ENCODE peak calls at places on chromosomes 7 and 10, in ten cellular contexts. B is adrenal gland; O is heart right ventricle; L is endodermal cell; T is H9; H is lung; C is CD8-positive, alpha-beta T cell; J is mammary epithelial cell; F is heart left ventricle; V is colonic mucosa. Y is an unnamed sample.
A peak's percentile ranks its signal among the peaks of the same experiment; 100 is the strongest.

GRCh38 chr7:8436965-8437364 is 3.6 kb downstream of the NXPH1 start:
- DNase-seq in B (peak; percentile 36), O (no peak), L (peak; percentile 95), T (peak; percentile 89), H (no peak), C (no peak), J (peak; percentile 29), F (no peak), V (peak; percentile 48), Y (no peak)

GRCh38 chr7:6251653-6252052 is 20.8 kb downstream of the CYTH3 start:
- DNase-seq in B (no peak), O (no peak), L (no peak), T (no peak), H (no peak), C (no peak), J (no peak), F (no peak), V (no peak), Y (no peak)

GRCh38 chr10:14574291-14574690 is 200.4 kb downstream of the FAM107B start:
- DNase-seq in B (no peak), O (no peak), L (no peak), T (peak; percentile 8), H (no peak), C (no peak), J (no peak), F (no peak), V (no peak), Y (no peak)

GRCh38 chr7:55965805-55966421 is 1.5 kb downstream of the NIPSNAP2 start:
- DNase-seq in B (peak; percentile 88), O (peak; percentile 63), L (no peak), T (no peak), H (no peak), C (no peak), J (peak; percentile 16), F (peak; percentile 63), V (no peak), Y (no peak)

GRCh38 chr7:158814637-158815036 is 14.7 kb downstream of the ESYT2 start:
- DNase-seq in B (no peak), O (no peak), L (no peak), T (no peak), H (no peak), C (peak; percentile 75), J (no peak), F (no peak), V (no peak), Y (no peak)

GRCh38 chr10:114043532-114044250 is at the start of gene ADRB1:
- DNase-seq in B (peak; percentile 56), O (peak; percentile 94), L (peak; percentile 93), T (peak; percentile 92), H (peak; percentile 92), C (peak; percentile 50), J (peak; percentile 50), F (peak; percentile 97), V (peak; percentile 79), Y (peak; percentile 19)

GRCh38 chr7:64320547-64321495 is 7.1 kb downstream of the ZNF736 start:
- DNase-seq in B (no peak), O (no peak), L (no peak), T (no peak), H (no peak), C (no peak), J (no peak), F (no peak), V (no peak), Y (no peak)

GRCh38 chr7:115662120-115662519 is 368.4 kb downstream of the TFEC start:
- DNase-seq in B (no peak), O (no peak), L (no peak), T (no peak), H (no peak), C (no peak), J (no peak), F (no peak), V (no peak), Y (no peak)

GRCh38 chr10:21702633-21703111 is 168.6 kb downstream of the MLLT10 start:
- DNase-seq in B (no peak), O (no peak), L (no peak), T (no peak), H (no peak), C (no peak), J (no peak), F (no peak), V (no peak), Y (no peak)

GRCh38 chr7:5395246-5395645 is 28.4 kb downstream of the TNRC18 start:
- DNase-seq in B (no peak), O (no peak), L (no peak), T (no peak), H (no peak), C (no peak), J (no peak), F (no peak), V (no peak), Y (no peak)

GRCh38 chr7:40133561-40134427 is 628 bp downstream of the MPLKIP start:
- DNase-seq in B (no peak), O (no peak), L (no peak), T (no peak), H (no peak), C (no peak), J (no peak), F (no peak), V (no peak), Y (no peak)

DNA sequence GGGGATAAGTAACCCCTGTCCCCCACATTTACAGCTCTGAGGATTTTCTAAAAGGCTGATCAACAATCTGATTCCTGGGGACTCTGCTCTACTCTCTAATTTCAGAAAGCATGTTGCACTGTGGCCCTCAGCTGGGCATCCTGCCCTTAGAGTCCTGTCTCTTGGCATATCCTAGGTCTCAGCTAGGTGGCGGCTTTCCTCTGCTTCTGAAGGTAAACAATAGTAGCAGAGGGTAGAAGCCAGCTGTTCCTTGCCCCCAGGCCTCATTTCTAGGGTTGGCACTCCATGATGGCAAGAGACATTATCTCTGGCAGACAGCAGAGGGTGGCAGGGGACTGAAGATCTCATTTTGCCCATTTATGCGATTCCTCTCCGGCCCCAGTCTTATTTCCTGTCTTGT is 77.0 kb downstream of the ADCYAP1R1 start:
- DNase-seq in B (no peak), O (no peak), L (peak; percentile 64), T (no peak), H (no peak), C (no peak), J (no peak), F (no peak), V (no peak), Y (no peak)
- TF ChIP-seq CTCF in B (no peak), O (no peak), L (peak; percentile 60), T (peak; percentile 46), H (no peak), C (no peak), J (no peak), F (no peak), V (no peak), Y (no peak)

DNA sequence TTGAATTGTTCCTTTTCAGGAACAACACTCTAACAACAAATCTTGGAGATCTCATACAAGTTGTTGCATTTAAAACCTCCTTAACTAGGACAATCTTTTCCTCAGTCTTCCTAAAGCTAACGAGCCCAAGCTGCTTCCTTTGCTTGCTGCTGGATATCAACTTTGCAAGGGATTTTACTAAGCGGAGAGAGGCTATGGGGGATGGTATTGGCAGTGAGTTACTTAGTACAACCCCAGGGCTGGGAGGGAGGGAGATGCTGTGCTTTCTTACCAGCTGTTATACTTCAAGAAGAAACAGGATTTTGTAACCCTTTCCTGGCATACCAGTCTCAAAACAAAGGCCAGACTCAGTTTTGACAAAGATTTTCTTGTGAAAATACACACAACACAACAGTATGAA is 19.5 kb upstream of the COL1A2 start:
- DNase-seq in B (peak; percentile 21), O (peak; percentile 82), L (peak; percentile 78), T (peak; percentile 60), H (peak; percentile 39), C (no peak), J (no peak), F (peak; percentile 50), V (no peak), Y (peak; percentile 88)
- H3K27ac ChIP-seq in B (peak overlapping the region; percentile 15), O (peak overlapping the region; percentile 79), L (peak overlapping the region; percentile 59), T (no peak overlapping the region), H (no peak overlapping the region), C (no peak overlapping the region), J (no peak overlapping the region), F (peak overlapping the region; percentile 87), V (peak overlapping the region; percentile 79), Y (peak overlapping the region; percentile 89)

GRCh38 chr10:33306756-33307519 is 27.5 kb downstream of the NRP1 start:
- DNase-seq in B (no peak), O (no peak), L (no peak), T (no peak), H (no peak), C (no peak), J (no peak), F (no peak), V (no peak), Y (no peak)
- H3K4me1 ChIP-seq in B (no peaks in the 10 kb centered on the region), O (peaks cover 89% of the 10 kb centered on the region), L (peaks cover 19% of the 10 kb centered on the region), T (no peaks in the 10 kb centered on the region), H (peaks cover 4% of the 10 kb centered on the region), C (no peaks in the 10 kb centered on the region), J (peaks cover 8% of the 10 kb centered on the region), F (peaks cover 68% of the 10 kb centered on the region), V (peaks cover 9% of the 10 kb centered on the region), Y (peaks cover under 1% of the 10 kb centered on the region)

DNA sequence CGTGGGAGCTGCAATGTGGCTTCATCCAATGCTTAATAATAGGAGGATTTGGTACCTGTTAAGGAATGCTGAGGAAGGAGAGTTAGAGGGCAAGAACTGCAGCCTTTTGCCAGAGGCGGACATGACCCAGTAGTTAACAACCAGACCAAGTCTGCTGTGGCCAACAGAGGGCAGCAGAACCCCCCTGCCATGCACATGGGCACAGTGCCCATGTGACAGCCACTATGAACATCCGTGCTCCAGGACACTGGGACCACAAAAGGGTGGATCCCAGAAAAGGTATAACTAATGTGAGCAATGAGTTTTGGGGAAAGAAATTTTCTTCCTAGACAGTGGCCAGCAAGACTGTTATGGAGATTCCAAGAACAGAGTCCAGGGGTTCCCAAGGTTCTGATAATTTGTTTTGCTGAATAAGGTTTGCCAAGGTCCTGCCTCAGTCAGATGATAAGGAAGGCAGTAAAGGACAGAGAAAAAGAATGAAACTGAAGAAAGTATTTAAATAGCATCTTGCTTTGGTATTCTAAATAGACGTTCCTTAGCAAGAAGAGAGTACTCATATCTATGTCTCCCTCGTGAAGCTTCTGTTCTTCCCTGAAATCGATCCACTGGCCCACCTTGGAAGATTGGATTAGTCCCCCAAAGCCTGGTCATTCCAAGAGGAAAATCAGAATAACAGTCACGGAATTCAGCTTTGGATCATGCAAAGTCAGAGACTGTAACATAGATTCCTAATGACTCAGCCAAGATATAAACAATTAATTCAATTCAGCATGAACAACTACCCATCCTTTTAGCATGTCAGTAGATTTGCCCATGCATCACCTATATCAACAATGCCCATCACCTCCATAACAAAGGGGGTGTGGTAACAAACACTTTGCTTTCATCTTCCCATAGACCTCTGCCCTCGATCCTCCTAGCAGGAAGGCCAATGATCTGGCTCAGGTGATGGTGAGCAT is 56.0 kb downstream of the LGI1 start:
- DNase-seq in B (peak; percentile 70), O (peak; percentile 27), L (peak; percentile 89), T (peak; percentile 72), H (peak; percentile 56), C (no peak), J (peak; percentile 35), F (peak; percentile 47), V (peak; percentile 75), Y (no peak)
- TF ChIP-seq CTCF in B (peak; percentile 63), O (peak; percentile 67), L (peak; percentile 91), T (peak; percentile 87), H (peak; percentile 21), C (no peak), J (peak; percentile 74), F (peak; percentile 62), V (peak; percentile 63), Y (no peak)

GRCh38 chr7:47407136-47407535 is 174.8 kb downstream of the TNS3 start:
- DNase-seq in B (no peak), O (no peak), L (peak; percentile 17), T (no peak), H (no peak), C (no peak), J (no peak), F (no peak), V (no peak), Y (no peak)
- H3K27ac ChIP-seq in B (no peak overlapping the region), O (no peak overlapping the region), L (no peak overlapping the region), T (no peak overlapping the region), H (peak overlapping the region; percentile 32), C (no peak overlapping the region), J (no peak overlapping the region), F (no peak overlapping the region), V (no peak overlapping the region), Y (peak overlapping the region; percentile 82)

Y was measured in uterus.